ENCODE peak calls at places on chromosome 17, in nine cellular contexts. One of them, this sample, is unnamed.

GRCh38 chr17:43342601-43342905 is 56.2 kb upstream of the ARL4D start:
- DNase-seq in astrocyte of the spinal cord: no peak
- DNase-seq in HFFc6: no peak
- DNase-seq in mammary epithelial cell: no peak
- DNase-seq in SK-N-SH: no peak
- DNase-seq in H9: no peak
- DNase-seq in fibroblast of mammary gland: no peak
- DNase-seq in endothelial cell: no peak
- DNase-seq in mucosa of descending colon: no peak
- DNase-seq in this sample: no peak

GRCh38 chr17:60640503-60640902 is 37.1 kb upstream of the BCAS3 start:
- DNase-seq in astrocyte of the spinal cord: no peak
- DNase-seq in HFFc6: peak
- DNase-seq in mammary epithelial cell: no peak
- DNase-seq in SK-N-SH: no peak
- DNase-seq in H9: no peak
- DNase-seq in fibroblast of mammary gland: peak
- DNase-seq in endothelial cell: no peak
- DNase-seq in mucosa of descending colon: no peak
- DNase-seq in this sample: no peak

GRCh38 chr17:50625032-50625871 is 9.4 kb upstream of the ABCC3 start:
- DNase-seq in astrocyte of the spinal cord: no peak
- DNase-seq in HFFc6: no peak
- DNase-seq in mammary epithelial cell: no peak
- DNase-seq in SK-N-SH: no peak
- DNase-seq in H9: no peak
- DNase-seq in fibroblast of mammary gland: no peak
- DNase-seq in endothelial cell: no peak
- DNase-seq in mucosa of descending colon: no peak
- DNase-seq in this sample: no peak

GRCh38 chr17:61118871-61119270 is 280.8 kb upstream of the TBX2 start:
- DNase-seq in astrocyte of the spinal cord: no peak
- DNase-seq in HFFc6: no peak
- DNase-seq in mammary epithelial cell: no peak
- DNase-seq in SK-N-SH: no peak
- DNase-seq in H9: no peak
- DNase-seq in fibroblast of mammary gland: no peak
- DNase-seq in endothelial cell: no peak
- DNase-seq in mucosa of descending colon: no peak
- DNase-seq in this sample: no peak

GRCh38 chr17:37710344-37710886 is 34.4 kb downstream of the HNF1B start:
- DNase-seq in astrocyte of the spinal cord: peak
- DNase-seq in HFFc6: no peak
- DNase-seq in mammary epithelial cell: no peak
- DNase-seq in SK-N-SH: peak
- DNase-seq in H9: peak
- DNase-seq in fibroblast of mammary gland: peak
- DNase-seq in endothelial cell: peak
- DNase-seq in mucosa of descending colon: peak
- DNase-seq in this sample: no peak

GRCh38 chr17:77502626-77503292 is 362.0 kb downstream of the SEC14L1 start:
- DNase-seq in astrocyte of the spinal cord: no peak
- DNase-seq in HFFc6: no peak
- DNase-seq in mammary epithelial cell: no peak
- DNase-seq in SK-N-SH: peak
- DNase-seq in H9: no peak
- DNase-seq in fibroblast of mammary gland: no peak
- DNase-seq in endothelial cell: no peak
- DNase-seq in mucosa of descending colon: no peak
- DNase-seq in this sample: no peak

GRCh38 chr17:17445925-17446665 is 30.7 kb upstream of the MED9 start:
- DNase-seq in astrocyte of the spinal cord: peak
- DNase-seq in HFFc6: peak
- DNase-seq in mammary epithelial cell: peak
- DNase-seq in SK-N-SH: no peak
- DNase-seq in H9: no peak
- DNase-seq in fibroblast of mammary gland: peak
- DNase-seq in endothelial cell: no peak
- DNase-seq in mucosa of descending colon: no peak
- DNase-seq in this sample: no peak

GRCh38 chr17:78573955-78574354 is 3.2 kb downstream of the DNAH17 start:
- DNase-seq in astrocyte of the spinal cord: no peak
- DNase-seq in HFFc6: no peak
- DNase-seq in mammary epithelial cell: no peak
- DNase-seq in SK-N-SH: no peak
- DNase-seq in H9: no peak
- DNase-seq in fibroblast of mammary gland: no peak
- DNase-seq in endothelial cell: no peak
- DNase-seq in mucosa of descending colon: no peak
- DNase-seq in this sample: no peak

GRCh38 chr17:39080416-39081179 is 70.8 kb downstream of the PLXDC1 start:
- DNase-seq in astrocyte of the spinal cord: no peak
- DNase-seq in HFFc6: peak
- DNase-seq in mammary epithelial cell: no peak
- DNase-seq in SK-N-SH: no peak
- DNase-seq in H9: no peak
- DNase-seq in fibroblast of mammary gland: peak
- DNase-seq in endothelial cell: no peak
- DNase-seq in mucosa of descending colon: no peak
- DNase-seq in this sample: no peak

GRCh38 chr17:77124192-77124908 is 16.4 kb upstream of the SEC14L1 start:
- DNase-seq in astrocyte of the spinal cord: peak
- DNase-seq in HFFc6: peak
- DNase-seq in mammary epithelial cell: peak
- DNase-seq in SK-N-SH: no peak
- DNase-seq in H9: no peak
- DNase-seq in fibroblast of mammary gland: peak
- DNase-seq in endothelial cell: peak
- DNase-seq in mucosa of descending colon: no peak
- DNase-seq in this sample: no peak

GRCh38 chr17:50381920-50382319 is 8.9 kb downstream of the EME1 start:
- DNase-seq in astrocyte of the spinal cord: no peak
- DNase-seq in HFFc6: no peak
- DNase-seq in mammary epithelial cell: no peak
- DNase-seq in SK-N-SH: no peak
- DNase-seq in H9: no peak
- DNase-seq in fibroblast of mammary gland: peak
- DNase-seq in endothelial cell: no peak
- DNase-seq in mucosa of descending colon: no peak
- DNase-seq in this sample: no peak

GRCh38 chr17:80419255-80419654 is 4.3 kb downstream of the ENDOV start:
- DNase-seq in astrocyte of the spinal cord: no peak
- DNase-seq in HFFc6: no peak
- DNase-seq in mammary epithelial cell: no peak
- DNase-seq in SK-N-SH: peak
- DNase-seq in H9: no peak
- DNase-seq in fibroblast of mammary gland: no peak
- DNase-seq in endothelial cell: no peak
- DNase-seq in mucosa of descending colon: no peak
- DNase-seq in this sample: no peak

GRCh38 chr17:1469231-1469852 is 13.3 kb upstream of the CRK start:
- DNase-seq in astrocyte of the spinal cord: no peak
- DNase-seq in HFFc6: no peak
- DNase-seq in mammary epithelial cell: no peak
- DNase-seq in SK-N-SH: no peak
- DNase-seq in H9: peak
- DNase-seq in fibroblast of mammary gland: no peak
- DNase-seq in endothelial cell: no peak
- DNase-seq in mucosa of descending colon: no peak
- DNase-seq in this sample: no peak

GRCh38 chr17:72446118-72446517 is 325.3 kb downstream of the SOX9 start:
- DNase-seq in astrocyte of the spinal cord: no peak
- DNase-seq in HFFc6: no peak
- DNase-seq in mammary epithelial cell: no peak
- DNase-seq in SK-N-SH: no peak
- DNase-seq in H9: no peak
- DNase-seq in fibroblast of mammary gland: no peak
- DNase-seq in endothelial cell: no peak
- DNase-seq in mucosa of descending colon: no peak
- DNase-seq in this sample: no peak
- TF ChIP-seq CTCF in astrocyte of the spinal cord: no peak
- TF ChIP-seq CTCF in HFFc6: no peak
- TF ChIP-seq CTCF in mammary epithelial cell: no peak
- TF ChIP-seq CTCF in SK-N-SH: no peak
- TF ChIP-seq CTCF in H9: no peak
- TF ChIP-seq CTCF in fibroblast of mammary gland: no peak
- TF ChIP-seq CTCF in endothelial cell: no peak
- TF ChIP-seq CTCF in mucosa of descending colon: no peak
- TF ChIP-seq CTCF in this sample: no peak

GRCh38 chr17:74137416-74137815 is 66.1 kb upstream of the RPL38 start:
- DNase-seq in astrocyte of the spinal cord: no peak
- DNase-seq in HFFc6: no peak
- DNase-seq in mammary epithelial cell: no peak
- DNase-seq in SK-N-SH: no peak
- DNase-seq in H9: peak
- DNase-seq in fibroblast of mammary gland: no peak
- DNase-seq in endothelial cell: no peak
- DNase-seq in mucosa of descending colon: no peak
- DNase-seq in this sample: no peak

GRCh38 chr17:74141612-74142011 is 61.9 kb upstream of the RPL38 start:
- DNase-seq in astrocyte of the spinal cord: no peak
- DNase-seq in HFFc6: no peak
- DNase-seq in mammary epithelial cell: no peak
- DNase-seq in SK-N-SH: no peak
- DNase-seq in H9: no peak
- DNase-seq in fibroblast of mammary gland: no peak
- DNase-seq in endothelial cell: no peak
- DNase-seq in mucosa of descending colon: no peak
- DNase-seq in this sample: no peak

GRCh38 chr17:74135391-74136167 is 67.9 kb upstream of the RPL38 start:
- DNase-seq in astrocyte of the spinal cord: no peak
- DNase-seq in HFFc6: no peak
- DNase-seq in mammary epithelial cell: no peak
- DNase-seq in SK-N-SH: no peak
- DNase-seq in H9: peak
- DNase-seq in fibroblast of mammary gland: no peak
- DNase-seq in endothelial cell: no peak
- DNase-seq in mucosa of descending colon: no peak
- DNase-seq in this sample: no peak

GRCh38 chr17:74139120-74139519 is 64.4 kb upstream of the RPL38 start:
- DNase-seq in astrocyte of the spinal cord: no peak
- DNase-seq in HFFc6: no peak
- DNase-seq in mammary epithelial cell: no peak
- DNase-seq in SK-N-SH: no peak
- DNase-seq in H9: no peak
- DNase-seq in fibroblast of mammary gland: no peak
- DNase-seq in endothelial cell: no peak
- DNase-seq in mucosa of descending colon: no peak
- DNase-seq in this sample: no peak

DNA sequence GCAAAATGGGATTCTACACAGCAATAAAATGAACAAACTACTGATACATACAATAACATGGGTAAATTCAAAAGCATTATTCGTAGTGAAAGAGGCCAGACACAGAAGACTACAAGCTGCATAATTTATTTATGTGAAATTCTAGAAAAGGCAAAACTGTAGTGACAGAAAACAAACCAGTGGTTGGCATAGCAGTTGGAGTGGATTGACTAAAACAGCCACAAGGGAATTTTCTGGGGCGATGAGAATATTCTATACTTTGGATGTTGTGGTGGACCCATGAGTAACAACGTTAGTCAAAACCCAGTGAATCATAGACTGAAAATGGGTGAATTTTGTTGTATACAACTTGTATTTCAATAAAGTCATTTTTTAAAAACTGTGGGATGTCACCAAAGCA is 63.2 kb upstream of the RPL38 start:
- DNase-seq in astrocyte of the spinal cord: no peak
- DNase-seq in HFFc6: no peak
- DNase-seq in mammary epithelial cell: no peak
- DNase-seq in SK-N-SH: no peak
- DNase-seq in H9: no peak
- DNase-seq in fibroblast of mammary gland: no peak
- DNase-seq in endothelial cell: no peak
- DNase-seq in mucosa of descending colon: no peak
- DNase-seq in this sample: no peak
- TF ChIP-seq CTCF in astrocyte of the spinal cord: no peak
- TF ChIP-seq CTCF in HFFc6: no peak
- TF ChIP-seq CTCF in mammary epithelial cell: no peak
- TF ChIP-seq CTCF in SK-N-SH: no peak
- TF ChIP-seq CTCF in H9: no peak
- TF ChIP-seq CTCF in fibroblast of mammary gland: no peak
- TF ChIP-seq CTCF in endothelial cell: no peak
- TF ChIP-seq CTCF in mucosa of descending colon: no peak
- TF ChIP-seq CTCF in this sample: no peak

DNA sequence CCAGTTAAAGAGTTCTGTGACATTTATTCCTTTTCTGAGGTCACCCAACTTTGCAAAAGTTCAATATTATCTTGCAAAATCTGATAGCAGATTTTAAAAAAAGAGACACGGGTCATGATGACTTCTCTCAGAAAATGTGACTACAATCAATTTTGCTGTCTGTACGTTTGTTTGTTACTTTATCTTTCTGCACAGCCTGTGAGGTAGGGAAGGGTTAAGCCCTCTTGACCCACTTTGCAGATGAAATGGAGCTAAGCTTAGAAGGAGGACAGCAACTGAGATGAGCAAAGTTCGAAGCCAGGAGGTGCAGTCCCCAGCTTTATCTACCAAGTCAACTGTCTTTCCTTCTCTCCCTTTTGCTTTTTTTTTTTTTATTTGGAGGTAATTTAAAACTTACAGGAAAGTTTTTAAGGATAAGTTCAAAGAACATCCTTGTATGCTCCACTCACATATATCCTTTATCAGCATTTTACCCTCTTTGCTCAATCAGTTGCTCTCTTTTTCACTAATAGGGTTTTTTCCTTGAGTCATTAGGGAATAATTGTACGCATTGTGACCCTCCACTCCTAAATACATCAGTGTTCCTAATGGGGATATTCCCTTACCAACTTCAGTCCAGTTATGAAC is 86.8 kb downstream of the MSI2 start:
- DNase-seq in astrocyte of the spinal cord: no peak
- DNase-seq in HFFc6: no peak
- DNase-seq in mammary epithelial cell: no peak
- DNase-seq in SK-N-SH: no peak
- DNase-seq in H9: no peak
- DNase-seq in fibroblast of mammary gland: no peak
- DNase-seq in endothelial cell: no peak
- DNase-seq in mucosa of descending colon: no peak
- DNase-seq in this sample: no peak
- TF ChIP-seq CTCF in astrocyte of the spinal cord: no peak
- TF ChIP-seq CTCF in HFFc6: no peak
- TF ChIP-seq CTCF in mammary epithelial cell: no peak
- TF ChIP-seq CTCF in SK-N-SH: no peak
- TF ChIP-seq CTCF in H9: no peak
- TF ChIP-seq CTCF in fibroblast of mammary gland: no peak
- TF ChIP-seq CTCF in endothelial cell: no peak
- TF ChIP-seq CTCF in mucosa of descending colon: no peak
- TF ChIP-seq CTCF in this sample: no peak

GRCh38 chr17:71301063-71301462 is 819.8 kb upstream of the SOX9 start:
- DNase-seq in astrocyte of the spinal cord: no peak
- DNase-seq in HFFc6: no peak
- DNase-seq in mammary epithelial cell: no peak
- DNase-seq in SK-N-SH: no peak
- DNase-seq in H9: no peak
- DNase-seq in fibroblast of mammary gland: no peak
- DNase-seq in endothelial cell: no peak
- DNase-seq in mucosa of descending colon: no peak
- DNase-seq in this sample: no peak

GRCh38 chr17:71302721-71303549 is 817.9 kb upstream of the SOX9 start:
- DNase-seq in astrocyte of the spinal cord: no peak
- DNase-seq in HFFc6: no peak
- DNase-seq in mammary epithelial cell: peak
- DNase-seq in SK-N-SH: no peak
- DNase-seq in H9: no peak
- DNase-seq in fibroblast of mammary gland: no peak
- DNase-seq in endothelial cell: no peak
- DNase-seq in mucosa of descending colon: no peak
- DNase-seq in this sample: no peak

GRCh38 chr17:71304498-71305158 is 816.2 kb upstream of the SOX9 start:
- DNase-seq in astrocyte of the spinal cord: no peak
- DNase-seq in HFFc6: no peak
- DNase-seq in mammary epithelial cell: no peak
- DNase-seq in SK-N-SH: no peak
- DNase-seq in H9: peak
- DNase-seq in fibroblast of mammary gland: no peak
- DNase-seq in endothelial cell: no peak
- DNase-seq in mucosa of descending colon: no peak
- DNase-seq in this sample: no peak
- TF ChIP-seq CTCF in astrocyte of the spinal cord: no peak
- TF ChIP-seq CTCF in HFFc6: no peak
- TF ChIP-seq CTCF in mammary epithelial cell: no peak
- TF ChIP-seq CTCF in SK-N-SH: no peak
- TF ChIP-seq CTCF in H9: peak
- TF ChIP-seq CTCF in fibroblast of mammary gland: no peak
- TF ChIP-seq CTCF in endothelial cell: no peak
- TF ChIP-seq CTCF in mucosa of descending colon: no peak
- TF ChIP-seq CTCF in this sample: no peak

This sample was measured in omental fat pad.